ENCODE peak calls at places on chromosomes 13 and 19, in seven cellular contexts. L is GM23248, R is spleen, Z is neural progenitor cell, T is Peyer's patch, J is GM12878, G is pancreas. W is an unnamed sample. For H3K4me1, the result is how much of the 10 kb centered on the place peaks cover.

GRCh38 chr19:47309038-47309437 is 623 bp upstream of the C5AR1 start:
- DNase-seq in L (peak), R (no peak), Z (no peak), T (no peak), J (no peak), G (no peak), W (no peak)

GRCh38 chr19:585551-586110 is 4.0 kb upstream of the HCN2 start:
- DNase-seq in L (peak), R (no peak), Z (no peak), T (no peak), J (no peak), G (no peak), W (no peak)

GRCh38 chr13:30125422-30126073 is 181.8 kb downstream of the KATNAL1 start:
- DNase-seq in L (peak), R (no peak), Z (no peak), T (no peak), J (no peak), G (no peak), W (no peak)

GRCh38 chr19:58409010-58409790 is 751 bp downstream of the ZNF584 start:
- DNase-seq in L (peak), R (no peak), Z (peak), T (no peak), J (no peak), G (peak), W (no peak)

GRCh38 chr13:26653310-26653709 is 95.8 kb downstream of the WASF3 start:
- DNase-seq in L (peak), R (no peak), Z (no peak), T (no peak), J (no peak), G (no peak), W (no peak)

GRCh38 chr19:48393559-48394330 is at the start of gene GRIN2D:
- DNase-seq in L (peak), R (no peak), Z (peak), T (peak), J (no peak), G (peak), W (peak)

GRCh38 chr19:17340302-17340870 is 3.0 kb downstream of the GTPBP3 start:
- DNase-seq in L (no peak), R (no peak), Z (peak), T (peak), J (no peak), G (peak), W (no peak)

GRCh38 chr13:75486146-75486545 is 4.2 kb upstream of the TBC1D4 start:
- DNase-seq in L (peak), R (no peak), Z (peak), T (no peak), J (no peak), G (no peak), W (no peak)

GRCh38 chr13:35594096-35594495 is 117.6 kb upstream of the MAB21L1 start:
- DNase-seq in L (no peak), R (no peak), Z (no peak), T (no peak), J (no peak), G (no peak), W (no peak)

GRCh38 chr19:7533281-7533819 is 2.2 kb upstream of the PNPLA6 start:
- DNase-seq in L (peak), R (peak), Z (peak), T (peak), J (no peak), G (peak), W (no peak)

GRCh38 chr19:17073869-17074627 is 1.2 kb downstream of the HAUS8 start:
- DNase-seq in L (peak), R (peak), Z (no peak), T (no peak), J (no peak), G (no peak), W (no peak)

GRCh38 chr13:47680752-47681151 is 320.3 kb downstream of the SUCLA2 start:
- DNase-seq in L (peak), R (no peak), Z (no peak), T (no peak), J (no peak), G (no peak), W (no peak)

GRCh38 chr13:110348751-110349150 is 41.7 kb downstream of the COL4A2 start:
- DNase-seq in L (no peak), R (no peak), Z (no peak), T (no peak), J (no peak), G (no peak), W (no peak)

GRCh38 chr13:24280722-24281121 is 28.7 kb upstream of the C1QTNF9 start:
- DNase-seq in L (no peak), R (no peak), Z (no peak), T (no peak), J (peak), G (no peak), W (no peak)

GRCh38 chr13:59176775-59177174 is 987.0 kb downstream of the DIAPH3 start:
- DNase-seq in L (no peak), R (no peak), Z (no peak), T (no peak), J (no peak), G (no peak), W (no peak)

GRCh38 chr19:37055330-37055729 is 22.9 kb upstream of the ZNF420 start:
- DNase-seq in L (no peak), R (no peak), Z (no peak), T (no peak), J (no peak), G (no peak), W (no peak)

GRCh38 chr19:23783634-23784033 is 24.9 kb upstream of the ZNF681 start:
- DNase-seq in L (no peak), R (no peak), Z (no peak), T (no peak), J (no peak), G (no peak), W (no peak)
- H3K27ac ChIP-seq in L (no peak), R (no peak), Z (no peak), T (no peak), J (no peak), G (no peak), W (no peak)

DNA sequence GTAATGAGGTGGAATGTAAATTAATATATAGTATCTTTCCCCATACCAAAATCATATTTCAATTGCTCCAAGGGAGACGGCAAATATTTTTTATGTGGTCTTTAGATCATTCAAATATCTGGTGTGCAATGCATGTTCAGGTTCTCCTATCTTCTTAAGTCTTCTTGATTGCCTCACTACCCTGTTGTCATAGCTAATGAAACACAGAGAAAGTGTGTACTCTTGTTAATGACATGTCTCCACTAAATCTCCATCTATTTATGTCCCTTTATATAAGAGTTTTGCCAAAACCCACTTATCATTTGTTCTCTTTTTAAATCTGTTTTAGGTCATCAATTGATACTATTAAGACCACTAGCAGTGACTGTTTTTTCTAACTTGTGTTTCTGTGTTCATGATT is 6.6 kb downstream of the STARD13 start:
- DNase-seq in L (no peak), R (no peak), Z (no peak), T (no peak), J (no peak), G (no peak), W (no peak)
- H3K4me1 ChIP-seq in L (half or more), R (under half), Z (under half), T (under half), J (under half), G (under half), W (under half)

GRCh38 chr19:5976768-5977167 is 1.2 kb downstream of the RANBP3 start:
- DNase-seq in L (no peak), R (peak), Z (no peak), T (no peak), J (no peak), G (no peak), W (no peak)
- H3K27ac ChIP-seq in L (no peak), R (no peak), Z (no peak), T (peak), J (peak), G (no peak), W (peak)

GRCh38 chr19:34588249-34588648 is 88.7 kb downstream of the SCGB2B2 start:
- DNase-seq in L (no peak), R (no peak), Z (no peak), T (no peak), J (no peak), G (no peak), W (no peak)
- H3K4me1 ChIP-seq in L (under half), R (under half), Z (under half), T (under half), J (under half), G (under half), W (under half)

DNA sequence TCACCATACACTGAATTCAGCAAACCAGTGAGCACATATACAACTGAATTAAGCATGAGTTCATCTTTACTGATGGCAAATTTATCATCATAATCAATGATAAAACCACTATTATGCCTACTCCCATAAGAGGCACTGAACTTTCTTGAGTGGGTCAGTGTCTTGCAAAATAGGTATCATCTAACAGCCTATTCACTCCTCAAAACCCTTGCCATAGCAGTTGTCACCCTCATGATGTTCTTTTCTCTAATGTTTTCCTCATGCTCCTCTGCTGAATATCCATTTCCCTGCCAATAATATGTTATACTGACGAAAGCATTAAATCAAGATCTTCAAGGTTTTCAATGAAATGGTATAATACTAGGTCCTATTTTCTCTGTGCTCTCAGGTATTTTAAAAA is 5.6 kb downstream of the ARGLU1 start:
- DNase-seq in L (no peak), R (no peak), Z (no peak), T (no peak), J (no peak), G (no peak), W (no peak)
- H3K27ac ChIP-seq in L (no peak), R (peak), Z (peak), T (no peak), J (peak), G (peak), W (no peak)

DNA sequence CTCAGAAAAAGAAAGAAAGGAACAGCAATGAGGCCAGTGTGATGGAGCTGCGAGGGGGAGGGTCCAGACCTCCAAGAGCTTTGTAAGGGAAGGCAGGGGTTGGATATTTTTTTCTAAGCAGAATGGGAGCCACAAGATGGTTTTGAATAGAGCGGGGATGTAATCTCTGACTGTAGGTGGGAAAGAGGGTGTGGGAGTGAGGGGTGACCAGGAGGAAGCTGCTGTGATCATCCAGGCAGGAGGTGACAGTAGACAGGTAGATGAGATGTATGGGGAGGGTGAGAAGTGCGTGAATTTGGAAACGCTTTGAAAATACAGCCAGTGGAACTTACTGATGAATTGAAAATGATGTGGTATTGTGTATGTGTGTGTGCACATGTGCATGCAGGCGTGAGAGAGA is 7.4 kb downstream of the IFNL2 start:
- DNase-seq in L (no peak), R (peak), Z (no peak), T (no peak), J (no peak), G (no peak), W (no peak)
- H3K4me1 ChIP-seq in L (under half), R (under half), Z (under half), T (under half), J (under half), G (under half), W (under half)

GRCh38 chr13:76845865-76846264 is 40.3 kb downstream of the KCTD12 start:
- DNase-seq in L (no peak), R (no peak), Z (no peak), T (no peak), J (no peak), G (no peak), W (no peak)

GRCh38 chr13:76846363-76846762 is 39.8 kb downstream of the KCTD12 start:
- DNase-seq in L (peak), R (no peak), Z (no peak), T (no peak), J (no peak), G (no peak), W (no peak)

GRCh38 chr13:76852991-76853390 is 33.2 kb downstream of the KCTD12 start:
- DNase-seq in L (peak), R (no peak), Z (no peak), T (no peak), J (no peak), G (no peak), W (no peak)

GRCh38 chr13:76845367-76845766 is 40.8 kb downstream of the KCTD12 start:
- DNase-seq in L (no peak), R (no peak), Z (no peak), T (no peak), J (no peak), G (no peak), W (no peak)

GRCh38 chr13:76848596-76848995 is 37.6 kb downstream of the KCTD12 start:
- DNase-seq in L (peak), R (no peak), Z (no peak), T (no peak), J (no peak), G (no peak), W (no peak)
- H3K27ac ChIP-seq in L (no peak), R (no peak), Z (no peak), T (no peak), J (no peak), G (no peak), W (no peak)

GRCh38 chr13:98221234-98221633 is 44.2 kb upstream of the RNF113B start:
- DNase-seq in L (no peak), R (no peak), Z (no peak), T (no peak), J (no peak), G (no peak), W (no peak)

GRCh38 chr13:98220188-98220765 is 43.2 kb upstream of the RNF113B start:
- DNase-seq in L (no peak), R (no peak), Z (no peak), T (no peak), J (no peak), G (no peak), W (no peak)

GRCh38 chr13:98223741-98224140 is 46.7 kb upstream of the RNF113B start:
- DNase-seq in L (no peak), R (no peak), Z (no peak), T (no peak), J (no peak), G (no peak), W (no peak)

GRCh38 chr13:98222816-98223215 is 45.7 kb upstream of the RNF113B start:
- DNase-seq in L (no peak), R (no peak), Z (no peak), T (no peak), J (no peak), G (no peak), W (no peak)

DNA sequence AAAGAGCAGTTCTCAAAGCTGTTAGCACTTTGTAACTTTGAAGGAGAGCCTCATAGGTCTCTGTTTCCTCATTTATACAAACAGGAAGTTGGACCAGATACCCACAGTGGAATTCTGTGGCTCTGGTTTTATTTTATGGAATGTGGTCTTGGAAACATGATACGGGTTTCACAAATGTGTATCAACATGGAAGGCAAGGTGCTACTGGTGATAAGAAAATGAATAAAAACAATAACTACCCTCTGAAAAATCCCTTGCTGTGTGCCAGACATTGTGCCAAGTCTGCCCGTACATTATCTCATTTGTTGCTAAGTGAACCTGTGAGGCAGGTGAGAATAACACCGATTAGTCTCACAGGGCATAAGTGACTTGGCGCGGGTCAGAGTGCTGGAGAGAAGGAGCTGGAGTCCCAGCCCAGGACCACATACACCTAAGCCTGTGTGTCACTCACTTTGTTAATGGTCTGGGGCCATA is 45.0 kb upstream of the RNF113B start:
- DNase-seq in L (peak), R (no peak), Z (no peak), T (no peak), J (no peak), G (peak), W (no peak)
- H3K4me1 ChIP-seq in L (under half), R (under half), Z (under half), T (under half), J (under half), G (under half), W (under half)

GRCh38 chr19:42088471-42089190 is 12.7 kb downstream of the ZNF574 start:
- DNase-seq in L (peak), R (no peak), Z (no peak), T (no peak), J (no peak), G (no peak), W (no peak)

GRCh38 chr19:42089772-42090171 is 13.8 kb downstream of the ZNF574 start:
- DNase-seq in L (no peak), R (no peak), Z (no peak), T (no peak), J (no peak), G (no peak), W (no peak)

GRCh38 chr19:42086770-42087550 is 11.0 kb downstream of the ZNF574 start:
- DNase-seq in L (no peak), R (no peak), Z (no peak), T (no peak), J (no peak), G (no peak), W (no peak)

GRCh38 chr19:42090687-42091086 is 14.7 kb downstream of the ZNF574 start:
- DNase-seq in L (no peak), R (no peak), Z (no peak), T (no peak), J (no peak), G (no peak), W (peak)

DNA sequence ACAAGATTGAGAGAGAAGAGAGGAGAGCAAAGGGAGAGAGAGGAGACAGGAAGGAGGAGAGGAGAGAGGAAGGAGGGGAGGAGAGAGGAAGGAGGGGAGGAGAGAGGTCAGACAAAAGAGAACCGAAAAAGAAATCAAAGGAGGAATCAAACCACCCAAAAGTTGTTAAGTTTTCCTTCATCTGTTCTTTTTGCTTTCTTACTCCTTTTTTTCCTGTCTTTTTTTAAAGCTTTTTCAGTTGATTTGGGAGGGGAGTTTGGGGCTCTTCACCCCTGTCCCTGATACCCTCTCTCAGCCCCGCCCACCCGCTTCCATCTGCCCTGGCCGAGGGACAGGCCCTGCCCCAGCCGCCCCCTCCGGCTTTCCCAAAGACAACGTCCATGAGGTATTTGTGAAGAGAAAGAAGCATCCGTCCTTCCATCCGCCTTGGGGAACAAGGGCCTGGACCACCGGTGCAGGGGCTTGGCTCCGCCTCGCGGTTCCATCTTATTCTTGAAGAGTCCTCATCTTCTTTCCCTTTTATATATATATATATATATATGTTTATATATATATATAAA is 13.3 kb downstream of the ZNF574 start:
- DNase-seq in L (no peak), R (no peak), Z (no peak), T (no peak), J (no peak), G (no peak), W (no peak)
- H3K27ac ChIP-seq in L (peak), R (peak), Z (no peak), T (no peak), J (no peak), G (no peak), W (no peak)

W was measured in CD4-positive, alpha-beta memory T cell.